ENCODE peak calls at places on chromosome 10, in six cellular contexts. D is ascending aorta; R is stimulated activated CD4-positive, alpha-beta T cell treated with anti-CD3 and anti-CD28 coated beads, Interleukin-2, amount 100 ng/mL, for 24 hours; Y is sciatic nerve; Z is activated T-helper 1 cell treated with anti-CD3 and anti-CD28 coated beads, Interleukin-12 subunit alpha, Interleukin-12 subunit beta, Interleukin-2, Interleukin-4 antibody, amounts not matched to agents 30 ng/mL and 10 ng/mL and 1 ng/mL, durations not matched to agents 14 hours and 24 hours and 36 hours; T is amniotic stem cell. V is an unnamed sample.

GRCh38 chr10:3172081-3172445 is 519 bp downstream of the PITRM1 start:
- DNase-seq in D (peak; percentile 78), R (peak; percentile 52), Y (no peak), Z (no peak), T (peak; percentile 57), V (no peak)

GRCh38 chr10:62805139-62806092 is 896 bp downstream of the ADO start:
- DNase-seq in D (no peak), R (peak; percentile 29), Y (peak; percentile 68), Z (peak; percentile 62), T (peak; percentile 39), V (no peak)

GRCh38 chr10:79422178-79422892 is 23.1 kb downstream of the ZCCHC24 start:
- DNase-seq in D (peak; percentile 86), R (no peak), Y (peak; percentile 75), Z (no peak), T (peak; percentile 94), V (peak; percentile 70)

GRCh38 chr10:46092523-46093195 is 46.6 kb upstream of the MSMB start:
- DNase-seq in D (no peak), R (no peak), Y (peak; percentile 6), Z (peak; percentile 27), T (no peak), V (no peak)

GRCh38 chr10:42593284-42593683 is 45.1 kb downstream of the ZNF33B start:
- DNase-seq in D (no peak), R (no peak), Y (no peak), Z (no peak), T (no peak), V (no peak)

GRCh38 chr10:49138361-49138891 is 4.6 kb upstream of the FAM170B start:
- DNase-seq in D (no peak), R (no peak), Y (no peak), Z (no peak), T (no peak), V (no peak)

GRCh38 chr10:71770255-71770654 is 3.1 kb downstream of the VSIR start:
- DNase-seq in D (no peak), R (no peak), Y (no peak), Z (no peak), T (no peak), V (no peak)

GRCh38 chr10:128500642-128501041 is 374.4 kb upstream of the MKI67 start:
- DNase-seq in D (no peak), R (no peak), Y (no peak), Z (no peak), T (no peak), V (no peak)

V was measured in ovary.